ENCODE peak calls at places on chromosomes 4 and X, in seven cellular contexts. O is occipital lobe, T is fibroblast of pulmonary artery, N is frontal cortex, L is HEK293T, Y is progenitor cell of endocrine pancreas, S is H4. J is an unnamed sample.

GRCh38 chrX:16855363-16856075 is 14.6 kb downstream of the RBBP7 start:
- DNase-seq in L (no peak), O (no peak), T (no peak), Y (no peak), S (no peak), N (no peak), J (no peak)

GRCh38 chrX:24117288-24117687 is 32.2 kb upstream of the ZFX start:
- DNase-seq in O (peak; percentile 2), N (peak; percentile 28), S (peak; percentile 47), T (peak; percentile 64), L (no peak), Y (no peak), J (peak; percentile 0)

GRCh38 chr4:149031399-149031798 is 589.2 kb upstream of the NR3C2 start:
- DNase-seq in L (no peak), T (peak; percentile 10), Y (no peak), N (peak; percentile 1), O (no peak), S (peak; percentile 33), J (no peak)

GRCh38 chr4:16264798-16265197 is 38.5 kb upstream of the TAPT1 start:
- DNase-seq in T (peak; percentile 73), S (peak; percentile 25), O (no peak), Y (no peak), L (peak; percentile 42), N (peak; percentile 41), J (no peak)

GRCh38 chrX:13790206-13791131 is 26.4 kb downstream of the GPM6B start:
- DNase-seq in L (no peak), T (no peak), N (no peak), S (no peak), Y (no peak), O (no peak), J (no peak)

GRCh38 chr4:107870916-107871786 is 46.4 kb downstream of the SGMS2 start:
- DNase-seq in O (no peak), Y (no peak), L (no peak), T (peak; percentile 37), S (no peak), N (no peak), J (no peak)

GRCh38 chr4:23323436-23323835 is 566.4 kb downstream of the PPARGC1A start:
- DNase-seq in O (no peak), L (no peak), S (no peak), Y (no peak), N (no peak), T (no peak), J (no peak)

GRCh38 chr4:74120086-74120485 is 21.1 kb upstream of the CXCL2 start:
- DNase-seq in S (no peak), T (no peak), Y (no peak), N (no peak), O (no peak), L (no peak), J (no peak)

GRCh38 chr4:17103231-17103630 is 204.8 kb upstream of the LDB2 start:
- DNase-seq in O (no peak), S (peak; percentile 16), N (no peak), Y (no peak), L (no peak), T (peak; percentile 35), J (no peak)

GRCh38 chr4:83552085-83552484 is 16.2 kb downstream of the GPAT3 start:
- DNase-seq in Y (no peak), S (peak; percentile 81), O (no peak), T (peak; percentile 31), N (no peak), L (no peak), J (no peak)

GRCh38 chr4:123060039-123060770 is 137.8 kb upstream of the NUDT6 start:
- DNase-seq in S (no peak), Y (no peak), L (no peak), N (no peak), O (no peak), T (no peak), J (no peak)

GRCh38 chr4:113116414-113117345 is 67.2 kb downstream of the ANK2 start:
- DNase-seq in S (no peak), Y (no peak), L (no peak), O (peak; percentile 53), N (peak; percentile 4), T (no peak), J (peak; percentile 38)

GRCh38 chrX:135340827-135341226 is 31.5 kb downstream of the ETDC start:
- DNase-seq in T (peak; percentile 26), N (no peak), L (no peak), O (no peak), Y (no peak), S (no peak), J (no peak)

GRCh38 chr4:174629265-174629664 is 107.0 kb upstream of the HPGD start:
- DNase-seq in L (no peak), O (no peak), N (no peak), T (no peak), Y (no peak), S (no peak), J (no peak)

GRCh38 chrX:50622751-50623150 is 152.1 kb upstream of the DGKK start:
- DNase-seq in T (no peak), S (no peak), Y (no peak), L (no peak), O (no peak), N (no peak), J (no peak)

GRCh38 chr4:102620697-102621497 is 119.7 kb downstream of the NFKB1 start:
- DNase-seq in N (peak; percentile 58), Y (peak; percentile 13), L (peak; percentile 75), O (peak; percentile 46), S (peak; percentile 80), T (peak; percentile 84), J (peak; percentile 46)